ENCODE peak calls at places on chromosomes 12 and 14, in seven cellular contexts. Z, O, E, N, W, B and L are unnamed samples.

GRCh38 chr14:81400852-81401251 is 728 bp upstream of the STON2 start:
- DNase-seq in Z (peak), O (no peak), E (no peak), N (no peak), W (no peak), B (peak), L (peak)

GRCh38 chr12:100574262-100575074 is 984 bp downstream of the GAS2L3 start:
- DNase-seq in Z (no peak), O (no peak), E (peak), N (no peak), W (no peak), B (no peak), L (no peak)

GRCh38 chr14:21017528-21018245 is 7.2 kb downstream of the NDRG2 start:
- DNase-seq in Z (no peak), O (no peak), E (no peak), N (peak), W (no peak), B (no peak), L (no peak)

GRCh38 chr14:65258391-65258790 is 154.1 kb upstream of the FUT8 start:
- DNase-seq in Z (peak), O (no peak), E (no peak), N (no peak), W (no peak), B (no peak), L (no peak)

GRCh38 chr12:17949558-17950141 is 140.3 kb downstream of the RERGL start:
- DNase-seq in Z (no peak), O (no peak), E (no peak), N (no peak), W (no peak), B (no peak), L (no peak)

GRCh38 chr12:1611775-1612174 is 17.3 kb upstream of the WNT5B start:
- DNase-seq in Z (no peak), O (no peak), E (no peak), N (peak), W (no peak), B (no peak), L (no peak)

GRCh38 chr14:93481758-93482157 is 51.0 kb downstream of the UNC79 start:
- DNase-seq in Z (no peak), O (no peak), E (no peak), N (no peak), W (no peak), B (no peak), L (no peak)

GRCh38 chr14:64465856-64466554 is 706 bp downstream of the AKAP5 start:
- DNase-seq in Z (no peak), O (no peak), E (peak), N (no peak), W (no peak), B (no peak), L (no peak)

GRCh38 chr12:126891789-126892188 is 1375.2 kb upstream of the TMEM132C start:
- DNase-seq in Z (peak), O (no peak), E (peak), N (no peak), W (no peak), B (no peak), L (no peak)

GRCh38 chr12:69550951-69551350 is 34.3 kb upstream of the CCT2 start:
- DNase-seq in Z (no peak), O (no peak), E (no peak), N (no peak), W (no peak), B (no peak), L (no peak)

GRCh38 chr12:32273063-32273521 is 126.3 kb upstream of the FGD4 start:
- DNase-seq in Z (no peak), O (no peak), E (no peak), N (no peak), W (no peak), B (no peak), L (no peak)

GRCh38 chr14:73227812-73228781 is 9.2 kb upstream of the PAPLN start:
- DNase-seq in Z (no peak), O (no peak), E (peak), N (no peak), W (no peak), B (no peak), L (peak)

GRCh38 chr14:23884541-23884904 is 69.0 kb upstream of the DHRS4 start:
- DNase-seq in Z (no peak), O (no peak), E (no peak), N (no peak), W (no peak), B (no peak), L (no peak)

GRCh38 chr14:69771136-69771535 is 4.2 kb downstream of the SRSF5 start:
- DNase-seq in Z (no peak), O (no peak), E (no peak), N (no peak), W (no peak), B (no peak), L (no peak)

GRCh38 chr14:68672609-68673285 is 120.1 kb downstream of the ZFP36L1 start:
- DNase-seq in Z (no peak), O (no peak), E (no peak), N (no peak), W (no peak), B (no peak), L (no peak)

GRCh38 chr14:56514663-56515371 is 64.8 kb upstream of the TMEM260 start:
- DNase-seq in Z (no peak), O (no peak), E (no peak), N (no peak), W (no peak), B (no peak), L (no peak)

GRCh38 chr12:48956279-48957140 is 777 bp downstream of the ARF3 start:
- DNase-seq in Z (peak), O (no peak), E (peak), N (peak), W (peak), B (peak), L (peak)
- TF ChIP-seq POLR2AphosphoS5 in Z (no peak), O (no peak), E (peak), N (peak), W (no peak), B (no peak), L (peak)

GRCh38 chr12:57127710-57128518 is at the start of gene LRP1:
- DNase-seq in Z (peak), O (peak), E (peak), N (no peak), W (no peak), B (peak), L (peak)

GRCh38 chr12:57130941-57131340 is 2.7 kb downstream of the LRP1 start:
- DNase-seq in Z (no peak), O (no peak), E (no peak), N (no peak), W (no peak), B (no peak), L (peak)

GRCh38 chr12:57128519-57129247 is 400 bp downstream of the LRP1 start:
- DNase-seq in Z (no peak), O (no peak), E (peak), N (no peak), W (no peak), B (no peak), L (peak)

GRCh38 chr12:57127101-57127709 is 1.1 kb upstream of the LRP1 start:
- DNase-seq in Z (peak), O (no peak), E (peak), N (peak), W (no peak), B (peak), L (peak)

GRCh38 chr12:57129311-57130288 is 1.3 kb downstream of the LRP1 start:
- DNase-seq in Z (no peak), O (no peak), E (peak), N (peak), W (no peak), B (no peak), L (peak)
- TF ChIP-seq POLR2AphosphoS5 in Z (no peak), O (no peak), E (no peak), N (no peak), W (no peak), B (no peak), L (peak)

GRCh38 chr12:3217683-3218079 is 140.5 kb downstream of the TSPAN9 start:
- DNase-seq in Z (no peak), O (no peak), E (no peak), N (no peak), W (no peak), B (no peak), L (no peak)

GRCh38 chr12:3216726-3217682 is 139.8 kb downstream of the TSPAN9 start:
- DNase-seq in Z (peak), O (no peak), E (no peak), N (no peak), W (no peak), B (no peak), L (no peak)

GRCh38 chr12:3218846-3219632 is 141.9 kb downstream of the TSPAN9 start:
- DNase-seq in Z (no peak), O (no peak), E (no peak), N (no peak), W (no peak), B (no peak), L (no peak)

GRCh38 chr12:3216097-3216496 is 138.9 kb downstream of the TSPAN9 start:
- DNase-seq in Z (no peak), O (no peak), E (no peak), N (no peak), W (no peak), B (no peak), L (no peak)

DNA sequence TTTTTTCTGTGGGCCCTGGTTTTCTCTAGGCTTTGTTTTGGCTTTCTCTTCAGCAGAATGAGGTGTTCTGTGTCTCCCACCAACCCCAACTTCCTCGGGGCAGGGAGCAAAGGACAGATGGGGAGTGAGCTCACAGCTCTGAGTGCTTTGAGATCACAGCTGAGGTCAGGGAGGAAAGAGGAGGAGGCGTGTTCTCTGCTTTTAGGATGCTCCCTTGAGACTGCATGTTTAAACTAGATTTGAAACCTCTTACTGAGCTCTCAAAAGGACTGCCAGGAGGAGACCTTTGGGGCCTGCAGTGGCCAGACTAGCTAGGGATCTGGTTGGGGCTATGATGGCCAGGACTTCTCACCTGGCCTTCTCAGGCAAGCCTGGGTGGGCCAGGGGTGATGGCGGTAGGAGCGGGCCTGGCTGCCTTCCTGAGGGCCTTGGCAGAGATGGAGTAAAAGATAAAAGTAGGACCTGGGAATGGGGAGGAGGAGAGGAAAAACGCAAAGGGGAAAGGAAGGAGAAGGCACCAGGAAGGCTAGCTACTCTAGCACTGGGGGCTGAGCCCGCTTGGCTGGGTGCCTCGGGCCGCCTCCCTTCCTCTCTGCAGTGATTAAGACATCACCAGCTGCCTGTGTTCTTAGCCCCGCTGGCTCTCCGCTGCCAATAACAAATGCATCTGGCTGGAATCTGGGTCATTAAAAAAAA is 141.1 kb downstream of the TSPAN9 start:
- DNase-seq in Z (no peak), O (no peak), E (peak), N (no peak), W (no peak), B (peak), L (peak)
- TF ChIP-seq POLR2AphosphoS5 in Z (no peak), O (no peak), E (no peak), N (no peak), W (no peak), B (no peak), L (no peak)

GRCh38 chr12:107351716-107352115 is 258.4 kb upstream of the CRY1 start:
- DNase-seq in Z (no peak), O (no peak), E (no peak), N (no peak), W (no peak), B (no peak), L (no peak)

GRCh38 chr12:107353312-107353711 is 260.0 kb upstream of the CRY1 start:
- DNase-seq in Z (no peak), O (no peak), E (no peak), N (no peak), W (no peak), B (no peak), L (no peak)

GRCh38 chr12:107351109-107351508 is 257.8 kb upstream of the CRY1 start:
- DNase-seq in Z (no peak), O (no peak), E (no peak), N (no peak), W (no peak), B (no peak), L (no peak)

GRCh38 chr12:107355004-107355565 is 261.7 kb upstream of the CRY1 start:
- DNase-seq in Z (no peak), O (no peak), E (no peak), N (no peak), W (no peak), B (no peak), L (no peak)

GRCh38 chr12:107352347-107353081 is 259.2 kb upstream of the CRY1 start:
- DNase-seq in Z (no peak), O (no peak), E (no peak), N (peak), W (no peak), B (no peak), L (no peak)
- TF ChIP-seq POLR2AphosphoS5 in Z (no peak), O (no peak), E (no peak), N (no peak), W (no peak), B (no peak), L (no peak)

GRCh38 chr12:121403721-121404120 is 3.8 kb downstream of the RNF34 start:
- DNase-seq in Z (no peak), O (no peak), E (no peak), N (no peak), W (no peak), B (no peak), L (no peak)

GRCh38 chr12:121400332-121401139 is 618 bp downstream of the RNF34 start:
- DNase-seq in Z (peak), O (peak), E (peak), N (peak), W (peak), B (no peak), L (peak)

GRCh38 chr12:121405211-121405610 is 5.3 kb downstream of the RNF34 start:
- DNase-seq in Z (no peak), O (no peak), E (no peak), N (no peak), W (no peak), B (no peak), L (no peak)

GRCh38 chr12:121399391-121400331 is at the start of gene RNF34:
- DNase-seq in Z (peak), O (peak), E (peak), N (peak), W (peak), B (peak), L (peak)

GRCh38 chr12:121404734-121405133 is 4.8 kb downstream of the RNF34 start:
- DNase-seq in Z (no peak), O (no peak), E (peak), N (no peak), W (no peak), B (peak), L (no peak)
- TF ChIP-seq POLR2AphosphoS5 in Z (no peak), O (no peak), E (no peak), N (no peak), W (peak), B (no peak), L (no peak)